ENCODE peak calls at places on chromosomes 11 and 22, in ten cellular contexts. K is psoas muscle, N is mucosa of descending colon, A is A549, G is fibroblast of lung, V is fibroblast of pulmonary artery, M is AG04450, S is osteoblast, E is PC-3, C is AG10803. F is an unnamed sample.

GRCh38 chr11:117394221-117394925 is 66.7 kb downstream of the CEP164 start:
- DNase-seq in E (no peak), G (no peak), M (no peak), S (peak), K (no peak), C (no peak), V (no peak), A (no peak), N (no peak), F (no peak)

GRCh38 chr22:19892925-19893324 is 38.3 kb upstream of the GNB1L start:
- DNase-seq in S (no peak), A (no peak), C (no peak), M (no peak), K (no peak), V (no peak), N (no peak), E (no peak), G (peak), F (no peak)

GRCh38 chr11:120547871-120548681 is 36.5 kb downstream of the GRIK4 start:
- DNase-seq in C (peak), G (peak), S (peak), V (peak), M (peak), A (peak), N (peak), K (peak), E (peak), F (peak)

GRCh38 chr11:8109675-8110074 is 28.7 kb downstream of the TUB start:
- DNase-seq in C (no peak), G (no peak), S (no peak), K (no peak), E (no peak), M (no peak), V (no peak), N (no peak), A (no peak), F (no peak)

GRCh38 chr11:34044664-34045485 is 6.7 kb upstream of the CAPRIN1 start:
- DNase-seq in G (peak), A (peak), N (no peak), C (peak), S (peak), V (peak), E (peak), M (no peak), K (peak), F (peak)

GRCh38 chr11:129115652-129116585 is 76.2 kb downstream of the ARHGAP32 start:
- DNase-seq in V (peak), C (peak), S (peak), K (no peak), E (peak), G (peak), M (peak), A (no peak), N (no peak), F (no peak)

GRCh38 chr22:44580176-44580575 is 82.1 kb upstream of the RTL6 start:
- DNase-seq in N (peak), G (no peak), M (no peak), A (no peak), E (no peak), C (no peak), K (no peak), V (no peak), S (no peak), F (peak)

GRCh38 chr11:65215441-65216076 is 33.8 kb downstream of the CAPN1 start:
- DNase-seq in G (no peak), A (no peak), E (no peak), N (no peak), C (no peak), V (no peak), M (no peak), S (peak), K (no peak), F (peak)

GRCh38 chr22:27386186-27386585 is 415.4 kb downstream of the MN1 start:
- DNase-seq in M (no peak), K (no peak), E (no peak), V (no peak), C (no peak), A (no peak), G (no peak), N (no peak), S (no peak), F (no peak)

GRCh38 chr11:67423891-67424613 is 4.2 kb upstream of the RPS6KB2 start:
- DNase-seq in S (no peak), V (no peak), A (no peak), E (no peak), N (no peak), G (no peak), C (no peak), K (no peak), M (no peak), F (no peak)

GRCh38 chr11:67429722-67430121 is 1.4 kb downstream of the RPS6KB2 start:
- DNase-seq in E (no peak), S (no peak), G (no peak), C (no peak), K (no peak), A (no peak), V (no peak), N (no peak), M (no peak), F (no peak)

GRCh38 chr11:67431346-67432249 is 3.3 kb downstream of the RPS6KB2 start:
- DNase-seq in A (no peak), C (no peak), N (no peak), S (no peak), K (no peak), E (no peak), V (no peak), M (no peak), G (no peak), F (no peak)

GRCh38 chr11:67429038-67429668 is 859 bp downstream of the RPS6KB2 start:
- DNase-seq in C (no peak), G (no peak), S (no peak), E (no peak), K (no peak), N (no peak), V (no peak), M (no peak), A (no peak), F (no peak)

DNA sequence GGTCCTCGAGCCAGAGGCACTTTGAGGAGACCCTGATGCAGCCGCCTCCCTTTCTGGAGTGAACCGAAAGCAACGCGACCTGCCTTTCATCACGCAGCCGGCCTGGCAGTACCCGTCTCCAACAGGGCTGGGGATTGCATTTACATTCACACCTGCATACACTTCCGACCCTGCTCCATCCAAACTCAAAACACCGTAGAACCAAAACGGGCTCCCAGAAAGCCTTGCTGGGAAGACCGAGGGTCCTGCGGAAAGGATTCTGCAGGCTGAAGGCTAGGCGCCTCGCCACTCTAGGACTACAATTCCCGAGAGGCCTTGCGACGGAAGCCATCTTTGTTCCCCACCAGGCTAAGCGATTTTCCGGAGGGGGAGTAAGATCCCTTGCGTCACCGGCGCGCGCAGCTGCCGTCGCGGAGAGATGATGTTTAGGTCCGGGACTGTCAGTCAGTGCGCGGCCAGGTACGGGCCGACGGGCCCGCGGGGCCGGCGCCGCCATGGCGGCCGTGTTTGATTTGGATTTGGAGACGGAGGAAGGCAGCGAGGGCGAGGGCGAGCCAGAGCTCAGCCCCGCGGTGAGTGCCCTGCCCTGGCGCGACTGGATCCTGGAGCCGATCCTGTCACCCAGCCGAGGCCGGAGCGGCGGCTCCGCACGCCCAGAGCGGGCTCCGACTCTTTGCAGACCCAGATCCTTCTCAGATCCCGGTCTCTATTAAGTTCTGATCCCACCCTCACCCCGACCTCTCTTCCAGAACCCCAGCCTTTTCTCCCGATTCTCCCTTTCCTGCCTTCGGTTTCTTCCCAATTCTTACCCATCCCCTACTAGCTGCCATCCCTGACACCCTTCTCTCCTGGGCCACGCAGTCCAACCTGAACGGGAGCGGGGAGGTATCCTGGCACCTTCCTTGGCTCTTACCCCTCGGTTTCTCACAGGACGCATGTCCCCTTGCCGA is at the start of gene RPS6KB2:
- DNase-seq in K (peak), E (peak), N (peak), A (peak), S (peak), V (peak), G (peak), C (peak), M (peak), F (peak)
- H3K4me3 ChIP-seq in K (peak), E (peak), N (peak), A (peak), S (peak), V (peak), G (peak), C (peak), M (peak), F (peak)

GRCh38 chr11:86548278-86548917 is 124.0 kb downstream of the ME3 start:
- DNase-seq in S (no peak), G (peak), K (no peak), M (no peak), C (peak), E (no peak), A (no peak), V (peak), N (no peak), F (no peak)
- TF ChIP-seq CTCF in S (no peak), G (no peak), K (no peak), M (no peak), C (no peak), E (no peak), A (no peak), V (no peak), N (no peak), F (no peak)

DNA sequence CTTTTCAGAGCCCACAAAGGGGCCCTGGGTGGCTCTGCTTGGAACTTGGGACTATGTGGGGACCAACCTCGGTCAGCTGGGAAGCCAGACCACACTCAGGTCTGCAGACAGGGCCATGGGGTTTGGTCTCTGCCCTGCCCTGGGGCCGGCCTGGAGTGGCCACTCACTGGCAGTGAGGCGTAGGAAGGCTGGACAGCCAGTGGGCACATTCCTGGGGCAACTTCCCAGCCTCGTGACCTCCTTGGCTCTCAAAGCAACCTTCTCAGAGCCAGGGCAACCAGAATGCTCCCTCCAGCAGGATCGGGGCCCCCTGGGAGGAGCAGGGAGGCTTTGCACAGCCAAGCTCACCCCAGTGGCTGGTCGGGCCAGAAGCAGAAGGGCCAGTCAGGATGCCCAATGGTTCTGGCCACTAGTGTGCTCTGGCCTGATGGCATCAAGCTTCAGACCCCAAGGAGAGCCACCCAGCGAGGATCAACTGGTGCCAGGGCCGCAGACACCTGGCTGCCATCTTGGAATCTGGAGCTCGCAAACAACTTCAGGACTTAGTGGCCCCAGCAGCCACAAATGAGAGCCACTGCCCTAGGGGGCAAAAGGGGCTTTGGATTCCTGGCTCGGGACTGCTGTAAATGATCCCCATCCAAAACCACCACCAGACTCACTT is 87.1 kb downstream of the MYEOV start:
- DNase-seq in S (peak), M (no peak), E (no peak), N (no peak), V (no peak), C (no peak), A (no peak), G (no peak), K (peak), F (peak)
- H3K4me3 ChIP-seq in S (no peak), M (no peak), E (no peak), N (no peak), V (no peak), C (no peak), A (no peak), G (no peak), K (no peak), F (no peak)

DNA sequence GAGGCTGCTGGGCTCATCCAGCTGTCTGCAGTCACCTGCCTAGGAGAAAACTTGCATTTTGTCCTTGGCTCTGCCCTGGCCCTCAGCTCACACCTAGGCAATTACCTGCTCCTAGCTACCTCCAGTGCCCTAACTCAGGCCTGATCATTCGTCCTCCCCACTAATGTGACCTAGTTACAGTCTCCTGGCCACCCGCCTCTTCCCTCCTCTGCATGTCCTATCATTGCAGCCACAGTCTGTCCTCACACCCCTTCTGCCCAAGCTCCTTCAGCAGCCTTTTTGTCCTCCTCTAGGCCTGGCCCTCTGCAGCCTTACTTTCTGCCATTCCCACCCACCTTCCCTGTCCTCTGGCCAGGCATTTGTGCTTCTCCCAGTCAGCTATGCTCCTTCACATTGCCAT is 17.7 kb upstream of the CCDC134 start:
- DNase-seq in A (no peak), K (no peak), V (no peak), S (no peak), M (no peak), C (no peak), N (no peak), G (no peak), E (no peak), F (no peak)
- TF ChIP-seq CTCF in A (no peak), K (no peak), V (no peak), S (no peak), M (no peak), C (no peak), N (no peak), G (no peak), E (no peak), F (no peak)

DNA sequence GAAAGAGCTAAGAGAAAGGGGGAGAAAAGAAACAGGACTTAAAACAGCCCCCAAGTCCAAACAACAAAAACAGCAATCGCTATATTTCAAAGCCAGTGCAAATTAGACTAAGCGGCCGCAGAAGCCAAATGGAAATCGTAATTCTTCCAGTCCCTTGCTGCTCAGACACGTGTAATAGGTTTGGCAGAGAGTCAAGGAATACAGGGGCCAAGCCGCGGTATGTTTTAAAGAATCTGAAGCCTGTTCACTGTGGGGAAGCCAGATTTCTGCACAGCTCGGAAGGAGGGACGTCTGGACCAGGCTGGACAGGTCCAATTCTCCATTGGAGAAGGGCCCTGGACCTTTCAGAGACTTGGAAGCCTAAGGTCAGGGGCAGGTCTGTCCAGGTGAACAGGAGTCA is 265.7 kb upstream of the ISX start:
- DNase-seq in S (no peak), C (peak), E (no peak), A (no peak), G (peak), N (no peak), M (no peak), K (no peak), V (no peak), F (no peak)
- H3K4me3 ChIP-seq in S (no peak), C (no peak), E (no peak), A (no peak), G (no peak), N (no peak), M (no peak), K (no peak), V (no peak), F (no peak)

GRCh38 chr22:23077627-23078461 is 7.5 kb downstream of the GNAZ start:
- DNase-seq in E (no peak), K (no peak), M (no peak), G (no peak), S (peak), V (no peak), C (no peak), N (no peak), A (no peak), F (no peak)
- TF ChIP-seq CTCF in E (no peak), K (no peak), M (no peak), G (no peak), S (no peak), V (no peak), C (no peak), N (no peak), A (no peak), F (no peak)

DNA sequence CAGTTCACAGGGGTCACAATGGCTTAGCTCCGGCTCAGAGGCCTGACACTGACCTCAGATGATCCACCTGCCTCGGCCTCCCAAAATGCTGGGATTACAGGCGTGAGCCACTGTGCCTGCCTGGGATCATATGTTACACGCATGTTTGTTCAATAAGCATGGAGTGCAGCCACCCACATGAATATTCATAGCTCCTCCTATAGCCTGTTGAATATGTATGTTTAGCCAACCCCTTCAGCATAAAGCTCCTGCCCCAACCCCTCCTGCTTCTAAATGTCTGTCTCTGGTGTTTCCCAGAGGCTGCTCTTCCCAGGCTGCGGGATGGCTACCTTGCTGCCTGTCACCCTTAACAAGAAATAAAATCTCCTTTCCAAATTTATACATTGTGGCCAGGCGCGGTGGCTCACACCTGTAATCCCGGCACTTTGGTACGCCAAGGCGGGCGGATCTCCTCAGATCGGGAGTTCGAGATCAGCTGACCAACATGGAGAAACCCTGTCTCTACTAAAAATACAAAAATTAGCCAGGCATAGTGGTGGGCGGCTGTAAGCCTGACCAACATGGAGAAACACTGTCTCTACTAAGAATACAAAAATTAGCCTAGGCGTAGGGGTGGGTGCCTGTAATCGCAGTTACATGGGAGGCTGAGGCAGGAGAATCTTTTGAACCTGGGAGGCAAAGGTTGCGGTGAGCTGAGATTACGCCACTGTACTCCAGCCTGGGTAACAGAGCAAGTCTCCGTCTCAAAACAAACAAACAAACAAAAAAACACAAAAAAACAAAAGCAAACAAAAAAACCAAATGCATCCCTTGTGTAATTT is 1.1 kb upstream of the APOBEC3F start:
- DNase-seq in C (no peak), E (no peak), N (no peak), K (no peak), V (no peak), S (no peak), A (no peak), G (no peak), M (no peak), F (no peak)
- H3K4me3 ChIP-seq in C (no peak), E (no peak), N (no peak), K (no peak), V (no peak), S (no peak), A (no peak), G (peak), M (peak), F (peak)

GRCh38 chr11:80350541-80350940 is 909.7 kb upstream of the TENM4 start:
- DNase-seq in A (no peak), C (no peak), M (no peak), S (no peak), G (no peak), V (no peak), E (peak), K (no peak), N (no peak), F (no peak)

GRCh38 chr11:80346660-80347059 is 905.8 kb upstream of the TENM4 start:
- DNase-seq in A (no peak), S (no peak), E (no peak), K (no peak), G (no peak), C (no peak), N (no peak), M (no peak), V (no peak), F (no peak)

GRCh38 chr11:80349986-80350385 is 909.2 kb upstream of the TENM4 start:
- DNase-seq in S (no peak), M (no peak), G (no peak), A (no peak), C (no peak), K (no peak), V (no peak), E (no peak), N (no peak), F (no peak)
- TF ChIP-seq CTCF in S (no peak), M (no peak), G (no peak), A (no peak), C (no peak), K (no peak), V (no peak), E (no peak), N (no peak), F (no peak)

F was measured in left lung.